ENCODE peak calls at places on chromosomes 12 and 14, in nine cellular contexts. X is spleen, V is HepG2, M is HCT116, Q is stomach, G is sigmoid colon, N is prostate gland, R is GM12878, F is upper lobe of left lung. C is an unnamed sample.

GRCh38 chr12:29725587-29726320 is 58.0 kb downstream of the TMTC1 start:
- DNase-seq in X (no peak), N (peak), Q (no peak), V (no peak), M (no peak), F (no peak), G (peak), R (peak), C (no peak)

GRCh38 chr12:2179058-2179457 is 126.3 kb downstream of the CACNA1C start:
- DNase-seq in F (no peak), R (no peak), N (no peak), X (no peak), M (no peak), Q (no peak), V (no peak), G (peak), C (no peak)

GRCh38 chr12:3129301-3130052 is 52.3 kb downstream of the TSPAN9 start:
- DNase-seq in N (no peak), X (no peak), F (no peak), Q (no peak), G (no peak), M (no peak), R (peak), V (no peak), C (no peak)

GRCh38 chr12:98895086-98895651 is 250.1 kb downstream of the APAF1 start:
- DNase-seq in N (no peak), Q (no peak), V (no peak), R (no peak), M (no peak), F (peak), G (no peak), X (no peak), C (no peak)

GRCh38 chr12:57605308-57606015 is 838 bp downstream of the DTX3 start:
- DNase-seq in G (no peak), V (no peak), Q (no peak), N (no peak), M (no peak), R (no peak), F (no peak), X (no peak), C (no peak)

GRCh38 chr12:127459687-127460086 is 807.3 kb upstream of the TMEM132C start:
- DNase-seq in M (no peak), G (no peak), F (no peak), V (no peak), R (no peak), Q (no peak), N (no peak), X (no peak), C (no peak)

GRCh38 chr14:72513994-72514659 is 379.8 kb downstream of the DPF3 start:
- DNase-seq in F (no peak), N (no peak), Q (no peak), G (no peak), V (peak), R (no peak), X (no peak), M (peak), C (no peak)

GRCh38 chr14:70648374-70648773 is 6.7 kb downstream of the TTC9 start:
- DNase-seq in R (no peak), Q (no peak), N (no peak), M (no peak), V (no peak), F (no peak), G (no peak), X (no peak), C (no peak)

GRCh38 chr12:15336772-15337553 is 14.7 kb downstream of the PTPRO start:
- DNase-seq in M (no peak), X (no peak), Q (no peak), R (no peak), F (no peak), N (no peak), G (no peak), V (no peak), C (no peak)

GRCh38 chr12:82867782-82868505 is 181.2 kb downstream of the TMTC2 start:
- DNase-seq in X (no peak), G (no peak), F (no peak), Q (no peak), V (no peak), N (no peak), R (no peak), M (no peak), C (no peak)

GRCh38 chr12:76033116-76034001 is 1.8 kb upstream of the PHLDA1 start:
- DNase-seq in Q (no peak), G (no peak), X (no peak), R (no peak), M (no peak), F (no peak), N (no peak), V (no peak), C (no peak)

GRCh38 chr14:78982551-78982950 is 812.4 kb downstream of the NRXN3 start:
- DNase-seq in Q (no peak), M (no peak), V (no peak), F (no peak), G (no peak), R (no peak), X (no peak), N (no peak), C (no peak)

GRCh38 chr14:38065101-38065762 is 142.5 kb upstream of the SSTR1 start:
- DNase-seq in Q (no peak), R (no peak), X (no peak), N (no peak), F (no peak), G (no peak), M (no peak), V (no peak), C (no peak)

GRCh38 chr14:86115972-86116371 is 586.0 kb downstream of the FLRT2 start:
- DNase-seq in N (no peak), M (no peak), X (no peak), F (no peak), R (no peak), V (no peak), G (no peak), Q (no peak), C (no peak)

GRCh38 chr14:52551696-52552062 is 626 bp downstream of the TXNDC16 start:
- DNase-seq in R (no peak), V (peak), M (no peak), X (no peak), F (no peak), N (peak), G (no peak), Q (no peak), C (no peak)

GRCh38 chr12:32897688-32898573 is 1.4 kb upstream of the PKP2 start:
- DNase-seq in G (no peak), X (no peak), M (no peak), R (no peak), V (no peak), Q (no peak), F (no peak), N (no peak), C (no peak)

GRCh38 chr14:77204457-77204796 is 22.8 kb downstream of the TMEM63C start:
- DNase-seq in V (no peak), Q (no peak), M (no peak), G (no peak), R (no peak), F (no peak), N (peak), X (no peak), C (no peak)

GRCh38 chr12:2335517-2335916 is 282.7 kb downstream of the CACNA1C start:
- DNase-seq in V (no peak), N (no peak), F (no peak), M (no peak), R (no peak), X (no peak), Q (no peak), G (no peak), C (no peak)

GRCh38 chr14:50790568-50790967 is 40.4 kb downstream of the NIN start:
- DNase-seq in Q (no peak), N (no peak), V (no peak), R (no peak), M (no peak), F (no peak), G (no peak), X (no peak), C (no peak)

GRCh38 chr14:103711516-103712431 is 3.5 kb downstream of the XRCC3 start:
- DNase-seq in N (peak), V (no peak), Q (peak), R (no peak), M (no peak), G (peak), F (peak), X (peak), C (no peak)

GRCh38 chr12:25362646-25363045 is 111.9 kb upstream of the KRAS start:
- DNase-seq in G (no peak), M (no peak), F (no peak), Q (no peak), R (no peak), X (no peak), N (no peak), V (no peak), C (no peak)

GRCh38 chr14:76964695-76965094 is 63.8 kb downstream of the IRF2BPL start:
- DNase-seq in M (no peak), G (no peak), F (no peak), Q (no peak), N (no peak), R (no peak), V (no peak), X (no peak), C (no peak)

DNA sequence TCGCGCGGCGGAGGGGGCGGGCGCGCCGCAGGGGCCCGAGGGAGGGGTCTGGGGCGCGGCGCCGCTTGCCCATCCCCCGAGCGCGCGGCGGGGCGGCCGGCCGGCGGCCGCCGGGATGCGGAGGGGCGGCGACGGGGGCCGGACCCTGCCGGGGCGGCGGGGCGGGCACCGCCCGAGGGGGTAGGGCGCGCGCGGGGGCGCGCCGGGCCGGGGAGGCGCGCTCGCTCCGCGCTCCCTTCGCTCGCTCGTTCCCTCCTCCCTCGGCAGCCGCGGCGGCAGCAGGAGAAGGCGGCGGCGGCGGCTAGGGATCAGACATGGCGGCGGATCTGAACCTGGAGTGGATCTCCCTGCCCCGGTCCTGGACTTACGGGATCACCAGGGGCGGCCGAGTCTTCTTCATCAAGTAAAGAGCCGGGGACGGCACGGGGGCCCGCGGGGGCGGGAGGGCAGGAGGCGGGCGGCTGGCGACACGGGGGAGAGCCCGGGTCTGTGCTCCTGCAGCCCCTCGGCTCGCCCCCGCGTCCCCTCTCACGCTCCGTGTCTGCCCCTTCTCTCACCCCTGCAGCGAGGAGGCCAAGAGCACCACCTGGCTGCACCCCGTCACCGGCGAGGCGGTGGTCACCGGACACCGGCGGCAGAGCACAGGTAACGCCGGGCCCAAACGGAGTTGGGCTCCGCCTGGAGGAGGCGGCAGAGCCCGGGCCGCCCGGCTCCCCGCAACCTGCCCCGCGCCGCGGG is at the start of gene PLEKHA5:
- DNase-seq in M (peak), V (peak), G (peak), Q (peak), F (peak), N (peak), X (peak), R (no peak), C (peak)
- TF ChIP-seq POLR2A in M (no peak), V (no peak), G (no peak), Q (no peak), F (peak), N (peak), X (no peak), R (no peak), C (no peak)

GRCh38 chr14:68036203-68036602 is 216.6 kb downstream of the RAD51B start:
- DNase-seq in Q (no peak), R (no peak), V (no peak), M (no peak), X (no peak), G (peak), N (no peak), F (no peak), C (no peak)
- TF ChIP-seq POLR2AphosphoS5 in Q (peak), R (no peak), V (no peak), M (no peak), X (no peak), G (peak), N (peak), F (no peak), C (no peak)

GRCh38 chr12:6963016-6963731 is 7.3 kb downstream of the PHB2 start:
- DNase-seq in R (no peak), M (peak), F (peak), V (no peak), Q (peak), X (peak), N (peak), G (peak), C (no peak)
- TF ChIP-seq POLR2A in R (no peak), M (peak), F (peak), V (no peak), Q (no peak), X (no peak), N (peak), G (peak), C (no peak)

DNA sequence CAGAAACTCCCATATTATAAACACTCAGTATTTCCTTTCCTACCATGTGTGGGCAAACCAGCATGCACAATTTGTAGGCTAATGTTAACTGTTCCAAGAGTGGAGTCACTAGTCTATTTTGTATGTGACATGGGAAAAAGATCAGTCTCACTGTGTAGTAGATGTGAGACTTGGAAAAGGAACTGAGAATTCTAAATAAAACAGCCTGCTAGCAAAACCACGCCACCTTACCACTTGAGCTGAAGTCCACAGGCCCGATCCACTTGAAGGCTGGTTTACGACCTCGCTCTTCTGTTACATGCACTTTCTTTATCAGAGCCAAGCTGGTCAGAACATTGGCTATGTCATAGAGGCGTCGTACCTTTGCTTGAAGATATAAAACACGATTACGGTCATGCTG is 22.5 kb downstream of the E2F7 start:
- DNase-seq in G (no peak), N (no peak), Q (no peak), F (no peak), M (no peak), X (no peak), R (no peak), V (no peak), C (no peak)
- TF ChIP-seq POLR2AphosphoS5 in G (no peak), N (no peak), Q (no peak), F (no peak), M (no peak), X (no peak), R (no peak), V (no peak), C (no peak)

GRCh38 chr14:74147571-74147970 is 62.8 kb downstream of the LIN52 start:
- DNase-seq in X (no peak), M (no peak), V (no peak), F (no peak), R (no peak), G (no peak), N (no peak), Q (no peak), C (no peak)
- TF ChIP-seq POLR2A in X (no peak), M (no peak), V (no peak), F (no peak), R (no peak), G (no peak), N (no peak), Q (no peak), C (no peak)

DNA sequence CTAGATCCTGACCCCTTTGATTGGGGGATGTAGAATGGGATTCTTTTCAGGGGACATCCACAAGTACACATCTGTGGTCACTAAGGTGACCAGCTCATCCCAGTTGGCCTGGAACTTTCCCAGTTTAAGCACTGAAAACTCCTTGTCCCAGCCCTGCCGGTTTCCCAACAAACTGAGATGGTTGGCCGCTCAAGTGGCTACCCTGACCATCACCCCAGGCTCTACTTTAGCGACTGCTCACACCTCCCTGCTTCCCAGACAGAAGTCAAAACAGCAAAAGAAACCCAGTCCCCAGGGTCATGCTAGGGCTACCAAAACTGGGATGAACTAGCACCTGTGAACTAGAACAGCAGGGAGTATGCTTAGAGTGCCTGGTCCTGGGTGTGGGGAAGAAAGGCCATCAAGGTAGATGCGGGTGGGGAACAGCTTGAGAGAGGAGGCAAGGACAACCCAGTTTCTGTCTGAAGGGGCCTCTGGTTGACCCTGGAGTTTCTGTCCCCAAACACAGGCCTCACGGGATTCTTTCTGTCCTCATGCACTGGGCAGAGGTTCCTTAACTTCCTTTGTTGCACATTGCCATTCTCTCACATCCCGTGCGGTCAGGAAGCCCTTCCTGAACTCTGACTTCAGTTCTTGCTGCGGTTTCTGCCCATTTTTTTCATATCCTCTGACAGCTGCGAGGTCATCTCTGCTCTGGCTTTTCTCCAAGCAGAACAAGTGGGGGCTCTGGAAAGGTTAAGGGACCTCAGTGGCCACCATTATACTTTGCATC is 1.6 kb downstream of the LTB4R start:
- DNase-seq in R (no peak), F (no peak), M (no peak), G (peak), N (no peak), X (peak), Q (no peak), V (no peak), C (no peak)
- TF ChIP-seq POLR2AphosphoS5 in R (no peak), F (peak), M (no peak), G (peak), N (no peak), X (peak), Q (peak), V (peak), C (peak)

GRCh38 chr14:91116913-91117588 is 3.2 kb downstream of the DGLUCY start:
- DNase-seq in R (no peak), V (no peak), M (no peak), Q (no peak), F (no peak), X (no peak), G (no peak), N (no peak), C (no peak)

GRCh38 chr14:91113829-91114078 is at the start of gene DGLUCY:
- DNase-seq in R (no peak), G (peak), M (no peak), V (no peak), X (peak), F (peak), Q (peak), N (peak), C (peak)

GRCh38 chr14:91112172-91112571 is 1.7 kb upstream of the DGLUCY start:
- DNase-seq in R (no peak), M (no peak), X (peak), Q (no peak), V (no peak), N (no peak), G (no peak), F (no peak), C (no peak)

GRCh38 chr14:91115986-91116385 is 2.1 kb downstream of the DGLUCY start:
- DNase-seq in M (no peak), G (no peak), V (no peak), N (no peak), X (no peak), R (no peak), F (no peak), Q (peak), C (no peak)

DNA sequence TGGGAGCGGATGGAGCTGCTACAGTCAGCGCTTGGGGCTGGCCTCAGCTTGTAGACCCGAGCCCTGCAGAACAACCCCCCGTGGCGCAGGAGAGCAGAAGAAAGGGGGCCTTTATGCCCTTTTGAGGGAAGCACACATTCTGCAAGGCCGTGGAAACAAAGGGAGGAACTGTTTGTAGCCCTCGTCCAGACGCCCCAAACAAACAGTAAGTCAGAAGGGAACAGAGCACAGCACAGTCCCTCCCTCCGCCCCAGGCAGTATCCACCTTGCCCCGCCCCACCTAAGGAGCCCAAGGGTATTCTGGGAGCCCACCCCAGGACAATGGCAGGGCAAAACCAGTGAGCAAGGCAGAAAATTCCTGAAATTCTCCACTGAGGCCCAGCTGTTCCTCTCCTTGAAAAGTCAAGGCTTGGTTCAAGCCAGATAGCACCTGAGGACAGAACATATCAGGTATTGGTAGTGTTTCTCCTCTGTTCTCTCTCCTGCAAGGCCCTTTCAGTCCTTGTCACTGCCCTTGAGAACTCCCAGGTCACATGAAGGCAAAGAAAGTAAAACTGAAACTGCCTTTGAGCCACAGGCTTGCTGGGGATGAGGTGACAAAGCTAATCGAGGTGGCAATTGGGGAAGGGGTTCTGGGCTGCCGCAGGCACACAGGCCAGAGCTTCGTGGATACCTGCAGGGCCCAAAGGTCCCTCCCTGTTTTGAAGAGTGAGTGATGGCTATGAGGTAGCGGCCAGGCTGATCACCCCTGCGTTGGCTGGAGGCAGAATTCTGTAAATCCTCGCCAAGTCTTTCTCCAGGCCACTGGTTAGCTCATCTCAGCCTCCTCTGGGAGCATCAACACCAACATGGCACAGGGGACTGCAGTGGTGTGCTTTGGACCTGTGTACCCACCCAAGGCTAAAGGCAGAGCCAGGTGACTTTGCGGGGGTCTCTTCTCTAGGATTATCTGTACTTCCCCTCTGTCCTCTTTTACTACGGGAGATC is 499 bp downstream of the DGLUCY start:
- DNase-seq in X (peak), R (peak), G (peak), F (no peak), V (peak), M (peak), N (peak), Q (peak), C (peak)
- TF ChIP-seq POLR2A in X (no peak), R (peak), G (peak), F (peak), V (peak), M (peak), N (peak), Q (no peak), C (peak)

DNA sequence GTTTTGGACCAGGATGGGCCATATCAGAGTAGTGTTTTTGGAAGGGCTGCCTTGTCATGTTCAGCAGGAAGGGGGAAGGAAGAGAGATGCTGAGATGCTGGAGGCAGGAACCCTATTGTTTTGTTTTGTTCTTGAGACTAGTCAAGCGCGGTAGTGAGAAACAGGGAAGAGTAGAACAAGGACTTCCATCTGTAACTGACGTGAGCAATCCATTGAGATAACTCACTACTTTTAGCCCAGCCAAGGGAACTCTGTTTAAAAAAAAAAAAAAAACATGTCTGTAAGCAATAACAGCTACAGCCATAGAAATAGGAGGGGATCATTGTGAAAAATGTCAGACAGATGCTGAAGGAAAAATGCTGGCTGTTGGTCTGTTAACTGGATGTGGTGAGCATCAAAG is 34.0 kb downstream of the CD9 start:
- DNase-seq in V (no peak), R (no peak), F (no peak), M (no peak), Q (no peak), X (no peak), G (peak), N (no peak), C (no peak)
- TF ChIP-seq POLR2AphosphoS5 in V (no peak), R (no peak), F (no peak), M (no peak), Q (no peak), X (no peak), G (peak), N (no peak), C (no peak)

C was measured in GM12891.